ENCODE peak calls at places on chromosomes 2 and 18, in eight cellular contexts. M is NCI-H69; T is RWPE2; Z is C1 segment of cervical spinal cord; U is adipocyte; Y is activated CD8-positive, alpha-beta T cell treated with anti-CD3 and anti-CD28 coated beads for 36 hours; A is activated CD8-positive, alpha-beta memory T cell treated with anti-CD3 and anti-CD28 coated beads, Interleukin-2, amount 50 U/mL, for 4 hours; H is BJ. S is an unnamed sample.

GRCh38 chr2:27496357-27497287 is at the start of gene GCKR:
- DNase-seq in A (no peak), M (no peak), H (no peak), T (no peak), Y (no peak), Z (no peak), U (peak), S (no peak)

GRCh38 chr2:202030676-202031075 is 3.0 kb upstream of the FZD7 start:
- DNase-seq in U (peak), A (no peak), Y (no peak), H (peak), M (no peak), Z (no peak), T (no peak), S (no peak)

GRCh38 chr18:31976242-31976641 is 33.3 kb upstream of the TRAPPC8 start:
- DNase-seq in Y (no peak), A (no peak), M (no peak), U (no peak), H (no peak), Z (no peak), T (no peak), S (no peak)

GRCh38 chr2:8796315-8796848 is 41.0 kb downstream of the KIDINS220 start:
- DNase-seq in A (no peak), U (no peak), Y (no peak), Z (no peak), H (no peak), M (no peak), T (no peak), S (no peak)

GRCh38 chr2:64157792-64158191 is 13.6 kb upstream of the PELI1 start:
- DNase-seq in A (no peak), M (no peak), U (peak), H (no peak), Y (no peak), T (no peak), Z (no peak), S (no peak)

GRCh38 chr18:31675404-31675803 is 9.0 kb downstream of the B4GALT6 start:
- DNase-seq in Y (no peak), M (peak), T (no peak), H (no peak), A (no peak), U (no peak), Z (no peak), S (no peak)

GRCh38 chr2:4673025-4673489 is 969.7 kb downstream of the DCDC2C start:
- DNase-seq in Y (peak), T (no peak), U (no peak), A (no peak), Z (no peak), H (no peak), M (peak), S (no peak)

GRCh38 chr18:70288851-70289328 is at the start of gene SOCS6:
- DNase-seq in U (peak), A (peak), Z (peak), Y (peak), H (no peak), T (no peak), M (peak), S (peak)

GRCh38 chr2:187505064-187505672 is 49.1 kb downstream of the TFPI start:
- DNase-seq in Z (no peak), M (no peak), H (no peak), A (no peak), U (no peak), T (no peak), Y (no peak), S (no peak)

GRCh38 chr2:178271629-178272333 is 77.5 kb downstream of the OSBPL6 start:
- DNase-seq in H (no peak), U (peak), T (no peak), Z (no peak), M (no peak), A (no peak), Y (no peak), S (peak)

GRCh38 chr2:20868377-20868776 is 45.5 kb upstream of the LDAH start:
- DNase-seq in H (no peak), Z (no peak), T (no peak), Y (peak), A (peak), U (no peak), M (no peak), S (no peak)

S was measured in dorsolateral prefrontal cortex.